ENCODE peak calls at places on chromosome 18, in seven cellular contexts. W is H9, Y is mesendoderm, P is IMR-90, G is neuronal stem cell, B is H1, O is trophoblast cell. T is an unnamed sample.

GRCh38 chr18:78768655-78769501 is 210.7 kb upstream of the SALL3 start:
- DNase-seq in W (no peak), Y (no peak), P (no peak), G (no peak), B (no peak), O (no peak), T (no peak)

GRCh38 chr18:48540329-48541025 is 1.6 kb downstream of the CTIF start:
- DNase-seq in W (peak; percentile 52), Y (peak; percentile 80), P (peak; percentile 58), G (peak; percentile 57), B (no peak), O (peak; percentile 62), T (peak; percentile 80)

GRCh38 chr18:5417342-5417741 is 121.8 kb upstream of the ZBTB14 start:
- DNase-seq in W (no peak), Y (no peak), P (peak; percentile 33), G (no peak), B (no peak), O (peak; percentile 31), T (peak; percentile 1)

GRCh38 chr18:13254971-13255927 is 36.7 kb downstream of the LDLRAD4 start:
- DNase-seq in W (no peak), Y (no peak), P (no peak), G (no peak), B (no peak), O (no peak), T (no peak)

GRCh38 chr18:35345460-35345921 is 1.3 kb upstream of the ZNF24 start:
- DNase-seq in W (no peak), Y (peak; percentile 69), P (no peak), G (no peak), B (no peak), O (no peak), T (no peak)

GRCh38 chr18:32974421-32975165 is 201.8 kb upstream of the KLHL14 start:
- DNase-seq in W (no peak), Y (no peak), P (no peak), G (no peak), B (no peak), O (no peak), T (peak; percentile 18)

GRCh38 chr18:12062974-12063373 is 30.7 kb upstream of the ANKRD62 start:
- DNase-seq in W (no peak), Y (no peak), P (no peak), G (no peak), B (no peak), O (no peak), T (no peak)

GRCh38 chr18:11260963-11261441 is 111.6 kb upstream of the PIEZO2 start:
- DNase-seq in W (no peak), Y (peak; percentile 42), P (no peak), G (peak; percentile 65), B (peak; percentile 5), O (no peak), T (no peak)

GRCh38 chr18:68314403-68314802 is 400.5 kb downstream of the TMX3 start:
- DNase-seq in W (no peak), Y (no peak), P (peak; percentile 35), G (no peak), B (no peak), O (no peak), T (no peak)

GRCh38 chr18:69383191-69383590 is 17.5 kb upstream of the DOK6 start:
- DNase-seq in W (no peak), Y (peak; percentile 8), P (no peak), G (no peak), B (no peak), O (no peak), T (peak; percentile 2)

GRCh38 chr18:66749030-66749429 is 145.1 kb upstream of the CDH19 start:
- DNase-seq in W (no peak), Y (peak; percentile 29), P (no peak), G (no peak), B (no peak), O (no peak), T (no peak)

GRCh38 chr18:48031011-48031480 is 100.6 kb upstream of the SMAD2 start:
- DNase-seq in W (peak; percentile 72), Y (peak; percentile 79), P (peak; percentile 34), G (peak; percentile 54), B (peak; percentile 9), O (peak; percentile 82), T (peak; percentile 45)

GRCh38 chr18:5582054-5582453 is 38.3 kb upstream of the EPB41L3 start:
- DNase-seq in W (peak; percentile 66), Y (peak; percentile 84), P (peak; percentile 68), G (peak; percentile 36), B (no peak), O (no peak), T (no peak)

GRCh38 chr18:76387608-76388007 is 107.4 kb downstream of the ZNF516 start:
- DNase-seq in W (no peak), Y (no peak), P (no peak), G (no peak), B (no peak), O (no peak), T (no peak)

GRCh38 chr18:63137999-63138448 is 181.5 kb downstream of the BCL2 start:
- DNase-seq in W (no peak), Y (peak; percentile 11), P (no peak), G (no peak), B (no peak), O (no peak), T (no peak)

GRCh38 chr18:79481041-79481790 is 85.5 kb downstream of the NFATC1 start:
- DNase-seq in W (no peak), Y (no peak), P (no peak), G (no peak), B (no peak), O (peak; percentile 79), T (no peak)

GRCh38 chr18:79567481-79568147 is 112.0 kb upstream of the CTDP1 start:
- DNase-seq in W (peak; percentile 81), Y (peak; percentile 96), P (peak; percentile 98), G (peak; percentile 58), B (peak; percentile 53), O (no peak), T (peak; percentile 84)

GRCh38 chr18:2948038-2948437 is 64.9 kb downstream of the LPIN2 start:
- DNase-seq in W (no peak), Y (peak; percentile 69), P (peak; percentile 58), G (no peak), B (no peak), O (peak; percentile 83), T (peak; percentile 56)

GRCh38 chr18:12621737-12622306 is 36.1 kb downstream of the SPIRE1 start:
- DNase-seq in W (no peak), Y (no peak), P (peak; percentile 96), G (no peak), B (no peak), O (peak; percentile 65), T (peak; percentile 79)

GRCh38 chr18:1585881-1586488 is 681.3 kb downstream of the ADCYAP1 start:
- DNase-seq in W (no peak), Y (peak; percentile 52), P (peak; percentile 3), G (peak; percentile 11), B (no peak), O (peak; percentile 68), T (peak; percentile 32)

GRCh38 chr18:22110482-22110924 is 58.9 kb upstream of the GATA6 start:
- DNase-seq in W (no peak), Y (peak; percentile 94), P (no peak), G (no peak), B (no peak), O (no peak), T (no peak)

GRCh38 chr18:22113144-22113813 is 56.1 kb upstream of the GATA6 start:
- DNase-seq in W (no peak), Y (no peak), P (no peak), G (no peak), B (no peak), O (no peak), T (no peak)

GRCh38 chr18:22112215-22112614 is 57.2 kb upstream of the GATA6 start:
- DNase-seq in W (no peak), Y (no peak), P (no peak), G (no peak), B (no peak), O (no peak), T (no peak)

GRCh38 chr18:22115573-22115972 is 53.8 kb upstream of the GATA6 start:
- DNase-seq in W (no peak), Y (no peak), P (no peak), G (no peak), B (no peak), O (no peak), T (no peak)

DNA sequence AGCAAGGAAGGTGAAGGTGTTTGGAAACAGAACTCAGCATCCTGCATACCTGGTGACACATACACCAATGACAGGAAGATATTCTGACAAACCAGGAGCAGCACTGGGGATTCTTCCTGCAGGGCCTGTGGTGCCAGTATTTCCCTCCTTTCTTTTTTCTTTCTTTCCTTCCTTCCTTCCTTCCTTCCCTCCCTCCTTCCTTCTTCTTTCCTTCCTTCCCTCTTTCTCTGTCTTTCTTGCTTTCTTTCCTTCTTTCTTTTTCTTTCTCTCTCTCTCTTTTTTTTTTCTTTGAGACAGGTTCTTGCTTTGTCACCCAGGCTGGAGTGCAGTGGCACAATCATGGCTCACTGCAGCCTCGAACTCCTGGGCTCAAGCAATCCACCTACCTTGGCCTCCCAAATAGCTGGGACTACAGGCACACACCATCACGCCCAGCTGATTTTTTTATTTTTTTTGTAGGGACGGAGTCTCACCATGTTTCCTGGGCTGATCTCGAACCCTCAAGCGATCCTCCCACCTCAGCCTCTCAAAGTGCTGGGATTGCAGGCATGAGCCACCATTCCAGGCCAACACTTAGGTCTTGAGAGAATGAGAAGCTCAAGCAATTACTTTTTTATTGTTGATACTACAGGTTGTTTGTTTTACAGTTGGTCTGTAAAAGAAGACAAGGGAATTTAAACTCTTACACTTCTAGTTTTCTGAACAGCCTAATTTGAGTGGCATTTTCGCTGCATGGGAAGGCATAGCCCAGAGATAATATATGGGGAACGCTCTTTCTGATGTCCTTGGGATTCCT is 54.7 kb upstream of the GATA6 start:
- DNase-seq in W (no peak), Y (no peak), P (no peak), G (no peak), B (no peak), O (peak; percentile 34), T (no peak)
- H3K4ac ChIP-seq in W (no peak overlapping the region), Y (no peak overlapping the region), P (no peak overlapping the region), G (no peak overlapping the region), B (no peak overlapping the region), O (no peak overlapping the region), T (no peak overlapping the region)

GRCh38 chr18:73545497-73545896 is 602.1 kb downstream of the FBXO15 start:
- DNase-seq in W (no peak), Y (no peak), P (peak; percentile 46), G (no peak), B (no peak), O (no peak), T (peak; percentile 13)
- H3K18ac ChIP-seq in W (no peak overlapping the region), Y (no peak overlapping the region), P (no peak overlapping the region), G (no peak overlapping the region), B (no peak overlapping the region), O (no peak overlapping the region), T (no peak overlapping the region)

GRCh38 chr18:74519320-74520095 is 14.8 kb upstream of the CNDP1 start:
- DNase-seq in W (peak; percentile 15), Y (no peak), P (no peak), G (no peak), B (no peak), O (no peak), T (no peak)
- H3K4ac ChIP-seq in W (no peak overlapping the region), Y (no peak overlapping the region), P (no peak overlapping the region), G (no peak overlapping the region), B (no peak overlapping the region), O (no peak overlapping the region), T (no peak overlapping the region)

DNA sequence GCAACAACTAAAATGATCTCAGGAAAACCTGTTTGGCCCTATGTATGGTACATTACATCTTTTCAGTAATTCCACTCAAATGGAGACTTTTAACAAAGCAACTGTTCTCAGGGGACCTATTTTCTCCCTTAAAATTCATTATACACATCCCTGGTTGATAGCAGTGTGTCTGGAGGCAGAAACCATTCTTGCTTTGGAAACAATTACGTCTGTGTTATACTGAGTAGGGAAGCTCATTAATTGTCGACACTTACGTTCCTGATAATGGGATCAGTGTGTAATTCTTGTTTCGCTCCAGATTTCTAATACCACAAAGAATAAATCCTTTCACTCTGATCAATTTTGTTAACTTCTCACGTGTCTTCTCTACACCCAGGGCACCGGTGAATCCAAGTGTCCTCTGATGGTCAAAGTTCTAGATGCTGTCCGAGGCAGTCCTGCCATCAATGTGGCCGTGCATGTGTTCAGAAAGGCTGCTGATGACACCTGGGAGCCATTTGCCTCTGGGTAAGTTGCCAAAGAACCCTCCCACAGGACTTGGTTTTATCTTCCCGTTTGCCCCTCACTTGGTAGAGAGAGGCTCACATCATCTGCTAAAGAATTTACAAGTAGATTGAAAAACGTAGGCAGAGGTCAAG is 962 bp downstream of the TTR start:
- DNase-seq in W (no peak), Y (no peak), P (no peak), G (no peak), B (no peak), O (no peak), T (no peak)
- H3K18ac ChIP-seq in W (no peak overlapping the region), Y (no peak overlapping the region), P (no peak overlapping the region), G (no peak overlapping the region), B (no peak overlapping the region), O (no peak overlapping the region), T (no peak overlapping the region)

T was measured in mesenchymal stem cell.